ENCODE peak calls at places on chromosomes 3 and 15, in nine cellular contexts. V is tibial artery, C is tibial nerve, X is RWPE1, T is left lung, U is transverse colon, E is upper lobe of left lung, D is colonic mucosa, G is cardiac muscle cell. O is an unnamed sample.

GRCh38 chr3:146884291-146884690 is 279.1 kb upstream of the PLSCR5 start:
- DNase-seq in V (no peak), C (no peak), X (no peak), T (no peak), U (no peak), E (no peak), D (no peak), G (no peak), O (no peak)

GRCh38 chr3:11757441-11757875 is 89.2 kb downstream of the TAMM41 start:
- DNase-seq in V (no peak), C (no peak), X (no peak), T (no peak), U (no peak), E (no peak), D (no peak), G (no peak), O (peak)

GRCh38 chr3:121542924-121543323 is 2.9 kb downstream of the POLQ start:
- DNase-seq in V (no peak), C (no peak), X (no peak), T (no peak), U (no peak), E (no peak), D (no peak), G (no peak), O (no peak)

GRCh38 chr15:73809728-73810501 is 56.8 kb upstream of the INSYN1 start:
- DNase-seq in V (no peak), C (no peak), X (no peak), T (no peak), U (no peak), E (no peak), D (no peak), G (no peak), O (no peak)

GRCh38 chr3:106004137-106004600 is 135.4 kb upstream of the CBLB start:
- DNase-seq in V (no peak), C (no peak), X (no peak), T (no peak), U (no peak), E (no peak), D (no peak), G (no peak), O (no peak)

GRCh38 chr3:42736081-42736480 is 33.5 kb upstream of the HHATL start:
- DNase-seq in V (no peak), C (no peak), X (no peak), T (no peak), U (no peak), E (no peak), D (no peak), G (no peak), O (no peak)

GRCh38 chr3:77795013-77795412 is 755.1 kb downstream of the ROBO2 start:
- DNase-seq in V (no peak), C (no peak), X (no peak), T (no peak), U (peak), E (no peak), D (peak), G (no peak), O (no peak)

GRCh38 chr3:134378384-134378783 is 4.1 kb upstream of the AMOTL2 start:
- DNase-seq in V (no peak), C (no peak), X (no peak), T (peak), U (peak), E (no peak), D (peak), G (peak), O (no peak)

GRCh38 chr15:76198456-76199105 is 112.7 kb downstream of the ETFA start:
- DNase-seq in V (peak), C (no peak), X (no peak), T (no peak), U (no peak), E (no peak), D (no peak), G (no peak), O (no peak)

GRCh38 chr3:64150527-64151238 is 74.6 kb downstream of the PRICKLE2 start:
- DNase-seq in V (peak), C (no peak), X (no peak), T (peak), U (peak), E (peak), D (peak), G (peak), O (peak)

GRCh38 chr15:99720533-99720932 is 12.7 kb downstream of the LYSMD4 start:
- DNase-seq in V (no peak), C (no peak), X (no peak), T (no peak), U (no peak), E (no peak), D (no peak), G (no peak), O (no peak)

GRCh38 chr3:151379083-151379734 is 5.3 kb downstream of the P2RY12 start:
- DNase-seq in V (peak), C (no peak), X (peak), T (no peak), U (peak), E (no peak), D (peak), G (peak), O (no peak)

GRCh38 chr15:49088996-49089395 is 42.8 kb upstream of the SECISBP2L start:
- DNase-seq in V (no peak), C (no peak), X (no peak), T (no peak), U (no peak), E (no peak), D (no peak), G (peak), O (no peak)

GRCh38 chr3:22225161-22225560 is 474.2 kb upstream of the ZNF385D start:
- DNase-seq in V (no peak), C (no peak), X (no peak), T (peak), U (no peak), E (no peak), D (no peak), G (peak), O (no peak)

GRCh38 chr3:56930706-56931105 is 129.0 kb upstream of the ARHGEF3 start:
- DNase-seq in V (no peak), C (no peak), X (peak), T (no peak), U (no peak), E (no peak), D (no peak), G (no peak), O (no peak)

GRCh38 chr3:36933540-36934296 is 11.1 kb downstream of the TRANK1 start:
- DNase-seq in V (no peak), C (no peak), X (no peak), T (no peak), U (no peak), E (no peak), D (no peak), G (no peak), O (no peak)

GRCh38 chr3:136149569-136150136 is 46.5 kb downstream of the MSL2 start:
- DNase-seq in V (no peak), C (no peak), X (no peak), T (no peak), U (no peak), E (no peak), D (no peak), G (no peak), O (no peak)

GRCh38 chr3:57538465-57538864 is 5.7 kb downstream of the DNAH12 start:
- DNase-seq in V (no peak), C (no peak), X (no peak), T (no peak), U (no peak), E (no peak), D (no peak), G (no peak), O (no peak)

GRCh38 chr3:49665822-49666519 is 8.2 kb upstream of the APEH start:
- DNase-seq in V (no peak), C (no peak), X (no peak), T (no peak), U (no peak), E (no peak), D (no peak), G (no peak), O (no peak)

GRCh38 chr15:96331141-96331941 is 841 bp downstream of the NR2F2 start:
- DNase-seq in V (peak), C (no peak), X (no peak), T (no peak), U (no peak), E (peak), D (peak), G (no peak), O (peak)

GRCh38 chr15:40398413-40398873 is 7.2 kb upstream of the IVD start:
- DNase-seq in V (peak), C (no peak), X (no peak), T (no peak), U (peak), E (no peak), D (no peak), G (no peak), O (no peak)

GRCh38 chr15:73885954-73886700 is 12.8 kb downstream of the TBC1D21 start:
- DNase-seq in V (peak), C (no peak), X (no peak), T (no peak), U (no peak), E (no peak), D (no peak), G (no peak), O (no peak)

GRCh38 chr15:32029409-32029861 is 880 bp upstream of the CHRNA7 start:
- DNase-seq in V (no peak), C (no peak), X (no peak), T (no peak), U (peak), E (peak), D (peak), G (peak), O (peak)

GRCh38 chr15:31280037-31280830 is 46.4 kb upstream of the KLF13 start:
- DNase-seq in V (peak), C (no peak), X (no peak), T (no peak), U (peak), E (no peak), D (peak), G (no peak), O (no peak)

GRCh38 chr3:45881031-45882022 is 5.0 kb upstream of the CCR9 start:
- DNase-seq in V (no peak), C (no peak), X (peak), T (no peak), U (peak), E (no peak), D (no peak), G (peak), O (no peak)

GRCh38 chr3:133949438-133949837 is 53.8 kb upstream of the RAB6B start:
- DNase-seq in V (no peak), C (no peak), X (no peak), T (no peak), U (no peak), E (no peak), D (no peak), G (peak), O (no peak)

GRCh38 chr3:104673981-104674380 is 692.7 kb upstream of the ALCAM start:
- DNase-seq in V (no peak), C (no peak), X (no peak), T (no peak), U (no peak), E (no peak), D (no peak), G (no peak), O (no peak)

GRCh38 chr3:73319179-73319769 is 257.8 kb downstream of the EBLN2 start:
- DNase-seq in V (no peak), C (no peak), X (no peak), T (no peak), U (no peak), E (no peak), D (peak), G (no peak), O (no peak)

GRCh38 chr15:52796228-52796521 is 6.0 kb upstream of the ONECUT1 start:
- DNase-seq in V (no peak), C (no peak), X (no peak), T (no peak), U (no peak), E (no peak), D (no peak), G (no peak), O (no peak)

GRCh38 chr3:190617185-190617584 is 103.3 kb downstream of the IL1RAP start:
- DNase-seq in V (no peak), C (no peak), X (peak), T (no peak), U (peak), E (no peak), D (no peak), G (no peak), O (no peak)

GRCh38 chr15:63044077-63044644 is 1.6 kb downstream of the TPM1 start:
- DNase-seq in V (no peak), C (no peak), X (no peak), T (no peak), U (no peak), E (no peak), D (peak), G (peak), O (no peak)

GRCh38 chr3:46017720-46018119 is 9.6 kb downstream of the XCR1 start:
- DNase-seq in V (no peak), C (no peak), X (no peak), T (no peak), U (no peak), E (no peak), D (no peak), G (no peak), O (no peak)

GRCh38 chr3:195117978-195118581 is 152.9 kb downstream of the XXYLT1 start:
- DNase-seq in V (no peak), C (no peak), X (peak), T (no peak), U (peak), E (no peak), D (peak), G (no peak), O (no peak)

GRCh38 chr3:51711352-51712019 is 4.6 kb downstream of the GRM2 start:
- DNase-seq in V (no peak), C (no peak), X (no peak), T (no peak), U (no peak), E (no peak), D (no peak), G (no peak), O (no peak)

GRCh38 chr3:9301798-9302197 is 52.4 kb upstream of the SRGAP3 start:
- DNase-seq in V (no peak), C (no peak), X (peak), T (no peak), U (no peak), E (no peak), D (no peak), G (no peak), O (no peak)

GRCh38 chr15:25052191-25052999 is 97.6 kb downstream of the SNRPN start:
- DNase-seq in V (no peak), C (no peak), X (no peak), T (no peak), U (no peak), E (no peak), D (no peak), G (no peak), O (no peak)

GRCh38 chr3:196202516-196202970 is 8.7 kb downstream of the ZDHHC19 start:
- DNase-seq in V (peak), C (no peak), X (no peak), T (peak), U (peak), E (peak), D (no peak), G (no peak), O (peak)
- TF ChIP-seq CTCF in V (no peak), C (no peak), X (no peak), T (no peak), U (no peak), E (no peak), D (no peak), G (no peak), O (no peak)

GRCh38 chr3:15272431-15273196 is 59.8 kb downstream of the SH3BP5 start:
- DNase-seq in V (no peak), C (no peak), X (no peak), T (no peak), U (no peak), E (no peak), D (no peak), G (no peak), O (no peak)
- H3K27ac ChIP-seq in V (peak), C (peak), X (peak), T (peak), U (no peak), E (peak), D (no peak), G (no peak), O (no peak)

DNA sequence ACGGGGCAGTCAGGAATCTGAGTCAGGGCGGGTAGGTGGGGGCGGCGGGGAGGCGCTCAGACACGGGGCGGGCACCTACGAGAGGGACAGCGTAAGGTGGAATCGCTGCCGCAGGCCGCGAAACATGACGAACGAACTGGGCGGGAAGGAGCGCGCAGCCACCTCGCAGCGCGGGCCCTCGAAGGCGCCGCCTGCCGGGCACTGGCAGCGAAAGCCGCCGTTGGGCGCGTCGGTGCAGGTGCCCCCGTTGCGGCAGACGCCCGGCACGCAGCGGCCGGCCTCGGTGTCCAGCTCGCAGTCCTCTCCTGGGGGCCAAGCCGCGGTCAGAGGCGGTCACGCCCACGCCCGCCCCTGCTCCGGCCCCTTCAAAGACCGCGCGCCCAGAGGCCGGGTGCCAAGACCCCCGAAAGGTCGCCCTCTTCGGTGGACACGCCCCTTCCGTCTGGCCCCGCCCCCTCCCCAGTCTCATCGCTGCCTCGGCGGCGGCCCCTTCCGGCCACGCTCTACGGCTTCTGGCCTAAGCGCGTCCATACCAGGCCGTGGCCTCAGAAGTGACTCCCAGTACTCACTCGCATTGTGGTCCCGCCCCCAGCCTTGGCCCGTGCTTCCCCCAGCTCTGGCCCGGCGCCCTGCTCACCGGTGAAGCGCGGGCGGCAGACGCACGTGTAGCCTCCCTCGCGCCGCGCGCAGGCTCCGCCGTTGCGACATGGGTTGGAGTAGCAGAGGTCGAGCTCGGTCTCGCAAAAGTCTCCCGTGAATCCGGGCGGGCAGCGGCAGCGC is 6.4 kb downstream of the CELSR3 start:
- DNase-seq in V (peak), C (peak), X (peak), T (peak), U (peak), E (peak), D (peak), G (peak), O (peak)
- TF ChIP-seq CTCF in V (peak), C (peak), X (peak), T (peak), U (peak), E (peak), D (peak), G (peak), O (peak)

GRCh38 chr3:139935866-139936817 is 1.2 kb downstream of the CLSTN2 start:
- DNase-seq in V (peak), C (peak), X (peak), T (peak), U (no peak), E (peak), D (peak), G (peak), O (peak)
- H3K27ac ChIP-seq in V (no peak), C (no peak), X (no peak), T (no peak), U (no peak), E (no peak), D (no peak), G (no peak), O (no peak)